ENCODE peak calls at places on chromosomes 6 and 20, in four cellular contexts. B is naive B cell, F is ACHN, A is left ventricle myocardium inferior. S is an unnamed sample.

GRCh38 chr20:53445276-53445675 is 148.4 kb downstream of the ZNF217 start:
- DNase-seq in B (no peak), F (no peak), A (no peak), S (no peak)

GRCh38 chr20:46088409-46089075 is 1.2 kb downstream of the NCOA5 start:
- DNase-seq in B (no peak), F (peak), A (no peak), S (peak)

GRCh38 chr6:76984572-76984971 is 478.7 kb downstream of the HTR1B start:
- DNase-seq in B (no peak), F (no peak), A (no peak), S (no peak)

GRCh38 chr6:24125980-24126379 is at the start of gene NRSN1:
- DNase-seq in B (no peak), F (peak), A (no peak), S (no peak)

GRCh38 chr20:60589624-60590023 is 631.4 kb downstream of the CDH26 start:
- DNase-seq in B (no peak), F (peak), A (no peak), S (peak)

GRCh38 chr20:54267510-54268003 is 59.7 kb downstream of the PFDN4 start:
- DNase-seq in B (no peak), F (no peak), A (no peak), S (no peak)

GRCh38 chr20:4661191-4661590 is 60.5 kb upstream of the PRND start:
- DNase-seq in B (peak), F (no peak), A (no peak), S (peak)

GRCh38 chr6:11277275-11278206 is 45.1 kb upstream of the NEDD9 start:
- DNase-seq in B (no peak), F (peak), A (no peak), S (no peak)

GRCh38 chr6:165662671-165663282 is at the start of gene PDE10A:
- DNase-seq in B (no peak), F (peak), A (peak), S (no peak)

GRCh38 chr6:31687860-31688693 is 7.2 kb upstream of the LY6G5C start:
- DNase-seq in B (no peak), F (no peak), A (no peak), S (no peak)

GRCh38 chr6:149454405-149454848 is 30.4 kb downstream of the ZC3H12D start:
- DNase-seq in B (no peak), F (peak), A (peak), S (no peak)

GRCh38 chr20:19122395-19122794 is 90.0 kb upstream of the SLC24A3 start:
- DNase-seq in B (no peak), F (no peak), A (no peak), S (no peak)

S was measured in OCI-LY7.